ENCODE peak calls at places on chromosomes 4 and X, in seven cellular contexts. M, S, B, C, U, P and N are unnamed samples. For H3K9me3, the result is how much of the 10 kb centered on the place peaks cover.

GRCh38 chrX:130834149-130834548 is 68.9 kb downstream of the ENOX2 start:
- DNase-seq in M (no peak), S (no peak), B (no peak), C (no peak), U (no peak), P (no peak), N (no peak)

GRCh38 chr4:101953949-101954348 is 163.4 kb downstream of the BANK1 start:
- DNase-seq in M (no peak), S (peak), B (no peak), C (no peak), U (no peak), P (no peak), N (peak)

GRCh38 chrX:102339312-102340298 is 92.6 kb downstream of the NXF2 start:
- DNase-seq in M (no peak), S (no peak), B (no peak), C (no peak), U (no peak), P (no peak), N (no peak)

GRCh38 chr4:148514581-148514980 is 72.4 kb upstream of the NR3C2 start:
- DNase-seq in M (no peak), S (no peak), B (no peak), C (no peak), U (no peak), P (no peak), N (no peak)

GRCh38 chrX:134249231-134249630 is 12.2 kb downstream of the CCDC160 start:
- DNase-seq in M (no peak), S (no peak), B (no peak), C (no peak), U (no peak), P (no peak), N (no peak)

GRCh38 chrX:103626855-103627254 is 1.9 kb upstream of the TCEAL1 start:
- DNase-seq in M (no peak), S (no peak), B (no peak), C (no peak), U (no peak), P (no peak), N (no peak)

GRCh38 chr4:40316333-40316781 is 18.8 kb upstream of the CHRNA9 start:
- DNase-seq in M (no peak), S (peak), B (no peak), C (no peak), U (no peak), P (no peak), N (no peak)

GRCh38 chr4:122827899-122828601 is 1.4 kb downstream of the FGF2 start:
- DNase-seq in M (peak), S (no peak), B (peak), C (no peak), U (no peak), P (no peak), N (no peak)

GRCh38 chrX:67545772-67546495 is 2.1 kb downstream of the AR start:
- DNase-seq in M (peak), S (no peak), B (no peak), C (no peak), U (no peak), P (peak), N (no peak)

GRCh38 chrX:21700289-21700688 is 42.2 kb upstream of the KLHL34 start:
- DNase-seq in M (no peak), S (no peak), B (no peak), C (no peak), U (no peak), P (no peak), N (no peak)

GRCh38 chr4:14744346-14744745 is 257.9 kb upstream of the CPEB2 start:
- DNase-seq in M (no peak), S (no peak), B (no peak), C (no peak), U (no peak), P (no peak), N (no peak)

GRCh38 chrX:5646818-5647217 is 581.8 kb downstream of the NLGN4X start:
- DNase-seq in M (no peak), S (no peak), B (no peak), C (no peak), U (no peak), P (no peak), N (no peak)

GRCh38 chr4:38113136-38113535 is 152.9 kb downstream of the PTTG2 start:
- DNase-seq in M (no peak), S (no peak), B (no peak), C (no peak), U (no peak), P (no peak), N (no peak)

GRCh38 chrX:13495232-13495631 is 74.2 kb upstream of the EGFL6 start:
- DNase-seq in M (no peak), S (no peak), B (no peak), C (peak), U (no peak), P (no peak), N (no peak)

GRCh38 chrX:129959493-129959832 is 23.0 kb upstream of the BCORL1 start:
- DNase-seq in M (no peak), S (no peak), B (peak), C (no peak), U (no peak), P (no peak), N (no peak)

GRCh38 chrX:724256-724655 is 93.7 kb downstream of the SHOX start:
- DNase-seq in M (no peak), S (no peak), B (no peak), C (no peak), U (no peak), P (no peak), N (no peak)

GRCh38 chrX:133229361-133229760 is 11.2 kb upstream of the TFDP3 start:
- DNase-seq in M (no peak), S (peak), B (no peak), C (peak), U (no peak), P (no peak), N (no peak)

GRCh38 chr4:158588285-158588684 is 66.6 kb downstream of the RXFP1 start:
- DNase-seq in M (no peak), S (no peak), B (no peak), C (no peak), U (no peak), P (no peak), N (no peak)

GRCh38 chr4:39571504-39571903 is 44.3 kb upstream of the UGDH start:
- DNase-seq in M (no peak), S (no peak), B (no peak), C (no peak), U (no peak), P (no peak), N (no peak)

GRCh38 chr4:152862608-152863007 is 73.5 kb upstream of the FHDC1 start:
- DNase-seq in M (no peak), S (no peak), B (no peak), C (no peak), U (no peak), P (no peak), N (no peak)

GRCh38 chrX:131068945-131069719 is 11.0 kb downstream of the ARHGAP36 start:
- DNase-seq in M (no peak), S (no peak), B (no peak), C (peak), U (no peak), P (no peak), N (no peak)

GRCh38 chr4:163476761-163477438 is 3.3 kb upstream of the TKTL2 start:
- DNase-seq in M (no peak), S (no peak), B (no peak), C (no peak), U (no peak), P (no peak), N (no peak)

GRCh38 chr4:42865572-42866189 is 26.8 kb upstream of the GRXCR1 start:
- DNase-seq in M (peak), S (peak), B (no peak), C (peak), U (no peak), P (no peak), N (no peak)

GRCh38 chr4:23884731-23885130 is 5.1 kb downstream of the PPARGC1A start:
- DNase-seq in M (no peak), S (no peak), B (no peak), C (no peak), U (no peak), P (no peak), N (no peak)

GRCh38 chrX:9789555-9789954 is 3.3 kb downstream of the SHROOM2 start:
- DNase-seq in M (no peak), S (no peak), B (no peak), C (no peak), U (no peak), P (no peak), N (no peak)

GRCh38 chrX:150635952-150636351 is 57.2 kb upstream of the MTMR1 start:
- DNase-seq in M (no peak), S (no peak), B (no peak), C (no peak), U (no peak), P (no peak), N (no peak)

GRCh38 chr4:157701695-157701994 is 471.2 kb downstream of the GASK1B start:
- DNase-seq in M (no peak), S (no peak), B (no peak), C (no peak), U (no peak), P (no peak), N (no peak)

GRCh38 chrX:56029188-56029587 is 203.0 kb upstream of the KLF8 start:
- DNase-seq in M (no peak), S (peak), B (no peak), C (no peak), U (no peak), P (no peak), N (no peak)

GRCh38 chrX:675896-676295 is 45.3 kb downstream of the SHOX start:
- DNase-seq in M (no peak), S (no peak), B (no peak), C (no peak), U (no peak), P (no peak), N (peak)

GRCh38 chr4:40232610-40233009 is 35.8 kb downstream of the RHOH start:
- DNase-seq in M (no peak), S (no peak), B (no peak), C (no peak), U (no peak), P (no peak), N (no peak)

GRCh38 chr4:3440979-3441500 is 728 bp upstream of the HGFAC start:
- DNase-seq in M (peak), S (no peak), B (peak), C (no peak), U (no peak), P (no peak), N (no peak)

GRCh38 chr4:148004228-148004813 is 272.4 kb downstream of the ARHGAP10 start:
- DNase-seq in M (no peak), S (no peak), B (no peak), C (no peak), U (no peak), P (no peak), N (no peak)

GRCh38 chr4:55124337-55125076 is 888 bp downstream of the KDR start:
- DNase-seq in M (no peak), S (no peak), B (no peak), C (no peak), U (no peak), P (no peak), N (no peak)

GRCh38 chrX:94635003-94635402 is 961.0 kb downstream of the FAM133A start:
- DNase-seq in M (no peak), S (no peak), B (no peak), C (no peak), U (no peak), P (no peak), N (no peak)

GRCh38 chr4:87171944-87172343 is 48.5 kb downstream of the KLHL8 start:
- DNase-seq in M (no peak), S (no peak), B (no peak), C (no peak), U (no peak), P (no peak), N (no peak)

GRCh38 chr4:39706829-39707511 is 9.0 kb downstream of the UBE2K start:
- DNase-seq in M (no peak), S (peak), B (no peak), C (no peak), U (no peak), P (no peak), N (no peak)

GRCh38 chr4:63226236-63226635 is 1183.0 kb downstream of the TECRL start:
- DNase-seq in M (no peak), S (no peak), B (no peak), C (no peak), U (no peak), P (no peak), N (no peak)

GRCh38 chr4:88737304-88738015 is 39.8 kb upstream of the NAP1L5 start:
- DNase-seq in M (no peak), S (no peak), B (no peak), C (no peak), U (no peak), P (peak), N (no peak)

GRCh38 chr4:26839016-26839415 is 21.6 kb upstream of the STIM2 start:
- DNase-seq in M (no peak), S (no peak), B (no peak), C (no peak), U (no peak), P (no peak), N (no peak)
- H3K9me3 ChIP-seq in M (under half), S (under half), B (under half), C (under half), U (under half), P (under half), N (under half)

GRCh38 chr4:95627004-95627403 is 78.2 kb upstream of the UNC5C start:
- DNase-seq in M (no peak), S (no peak), B (no peak), C (no peak), U (no peak), P (no peak), N (no peak)

GRCh38 chr4:95619525-95620443 is 71.0 kb upstream of the UNC5C start:
- DNase-seq in M (no peak), S (no peak), B (no peak), C (no peak), U (no peak), P (no peak), N (no peak)

GRCh38 chr4:95627709-95628108 is 78.9 kb upstream of the UNC5C start:
- DNase-seq in M (no peak), S (no peak), B (no peak), C (no peak), U (no peak), P (no peak), N (no peak)

GRCh38 chr4:95625020-95625419 is 76.2 kb upstream of the UNC5C start:
- DNase-seq in M (no peak), S (no peak), B (no peak), C (no peak), U (no peak), P (no peak), N (no peak)
- H3K4me3 ChIP-seq in M (no peak), S (no peak), B (no peak), C (no peak), U (no peak), P (no peak), N (no peak)

GRCh38 chr4:100109921-100110320 is 80.3 kb downstream of the DDIT4L start:
- DNase-seq in M (no peak), S (no peak), B (no peak), C (no peak), U (no peak), P (no peak), N (no peak)
- H3K9me3 ChIP-seq in M (under half), S (under half), B (under half), C (under half), U (under half), P (under half), N (under half)

GRCh38 chr4:78057600-78058560 is 757 bp downstream of the FRAS1 start:
- DNase-seq in M (peak), S (peak), B (peak), C (no peak), U (no peak), P (peak), N (peak)
- H3K4me3 ChIP-seq in M (peak), S (peak), B (no peak), C (peak), U (peak), P (peak), N (peak)

DNA sequence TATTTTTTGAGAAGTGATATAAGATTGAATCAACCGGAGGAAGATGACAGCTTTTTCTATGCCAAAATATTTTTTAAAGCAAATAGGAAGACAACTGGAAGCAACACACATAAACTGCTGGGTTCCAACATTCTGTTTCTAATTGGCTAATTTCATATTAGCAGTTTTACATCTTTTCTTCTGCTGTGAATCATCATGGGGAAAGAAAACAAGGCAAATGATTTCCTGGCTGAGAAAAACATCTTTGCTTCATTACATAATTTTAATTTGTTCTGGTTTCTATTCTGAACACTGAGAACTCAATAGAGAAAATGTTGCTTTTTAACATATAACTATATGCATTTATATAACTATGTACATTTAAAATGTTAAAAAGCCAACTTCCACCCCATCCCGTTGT is 2518.5 kb downstream of the ARAP2 start:
- DNase-seq in M (no peak), S (no peak), B (no peak), C (no peak), U (no peak), P (no peak), N (no peak)
- H3K9me3 ChIP-seq in M (under half), S (under half), B (under half), C (under half), U (under half), P (under half), N (under half)

GRCh38 chr4:16083217-16084191 is at the start of gene PROM1:
- DNase-seq in M (no peak), S (no peak), B (peak), C (peak), U (no peak), P (no peak), N (no peak)
- H3K4me3 ChIP-seq in M (peak), S (no peak), B (peak), C (peak), U (peak), P (peak), N (peak)